ENCODE peak calls at places on chromosomes 6 and 20, in seven cellular contexts. F, Q, W, C, T, D and Y are unnamed samples.

GRCh38 chr6:31197559-31198305 is 27.2 kb upstream of the POU5F1 start:
- DNase-seq in F (peak; percentile 89), Q (peak; percentile 89), W (peak; percentile 84), C (peak; percentile 81), T (peak; percentile 91), D (peak; percentile 65), Y (peak; percentile 95)

GRCh38 chr6:5744497-5744896 is 262.2 kb downstream of the NRN1 start:
- DNase-seq in F (no peak), Q (no peak), W (no peak), C (no peak), T (no peak), D (no peak), Y (no peak)

GRCh38 chr6:13697857-13698256 is 13.8 kb downstream of the RANBP9 start:
- DNase-seq in F (no peak), Q (no peak), W (no peak), C (no peak), T (no peak), D (no peak), Y (no peak)

GRCh38 chr6:2471474-2471873 is 226.1 kb upstream of the GMDS start:
- DNase-seq in F (no peak), Q (no peak), W (no peak), C (no peak), T (no peak), D (no peak), Y (no peak)

GRCh38 chr6:15464211-15464725 is 198.6 kb downstream of the DTNBP1 start:
- DNase-seq in F (peak; percentile 66), Q (no peak), W (peak; percentile 46), C (no peak), T (no peak), D (peak; percentile 40), Y (peak; percentile 49)

GRCh38 chr6:168113226-168113625 is 34.2 kb upstream of the FRMD1 start:
- DNase-seq in F (peak; percentile 14), Q (peak; percentile 6), W (no peak), C (no peak), T (no peak), D (no peak), Y (no peak)

GRCh38 chr6:71287038-71287437 is 1.6 kb upstream of the OGFRL1 start:
- DNase-seq in F (no peak), Q (no peak), W (no peak), C (no peak), T (no peak), D (no peak), Y (no peak)

GRCh38 chr20:6519556-6519955 is 247.9 kb upstream of the BMP2 start:
- DNase-seq in F (no peak), Q (no peak), W (no peak), C (peak; percentile 92), T (no peak), D (no peak), Y (no peak)

GRCh38 chr6:151763303-151763702 is 44.2 kb upstream of the ESR1 start:
- DNase-seq in F (no peak), Q (no peak), W (peak; percentile 47), C (peak; percentile 12), T (no peak), D (no peak), Y (no peak)

GRCh38 chr6:157075549-157076426 is 247.5 kb downstream of the TMEM242 start:
- DNase-seq in F (no peak), Q (no peak), W (no peak), C (peak; percentile 29), T (no peak), D (no peak), Y (no peak)

GRCh38 chr6:15825332-15825930 is 162.6 kb upstream of the DTNBP1 start:
- DNase-seq in F (no peak), Q (no peak), W (no peak), C (no peak), T (no peak), D (no peak), Y (no peak)

GRCh38 chr6:132598473-132598872 is 8.9 kb upstream of the TAAR5 start:
- DNase-seq in F (no peak), Q (no peak), W (peak; percentile 10), C (no peak), T (no peak), D (peak; percentile 7), Y (peak; percentile 30)

GRCh38 chr6:136067731-136068341 is 182.3 kb downstream of the MTFR2 start:
- DNase-seq in F (no peak), Q (no peak), W (peak; percentile 59), C (peak; percentile 55), T (no peak), D (peak; percentile 9), Y (peak; percentile 61)

GRCh38 chr6:135722679-135723078 is 128.8 kb upstream of the PDE7B start:
- DNase-seq in F (no peak), Q (no peak), W (peak; percentile 16), C (peak; percentile 88), T (no peak), D (no peak), Y (peak; percentile 47)

GRCh38 chr6:8536122-8536521 is 100.8 kb upstream of the SLC35B3 start:
- DNase-seq in F (no peak), Q (no peak), W (no peak), C (no peak), T (no peak), D (no peak), Y (no peak)

GRCh38 chr6:41476407-41476806 is 69.8 kb upstream of the FOXP4 start:
- DNase-seq in F (no peak), Q (no peak), W (no peak), C (no peak), T (no peak), D (no peak), Y (no peak)

GRCh38 chr20:62652051-62652893 is 10.0 kb downstream of the SLCO4A1 start:
- DNase-seq in F (peak; percentile 86), Q (peak; percentile 95), W (peak; percentile 66), C (peak; percentile 90), T (peak; percentile 92), D (peak; percentile 42), Y (peak; percentile 91)

GRCh38 chr6:104682722-104683643 is 176.7 kb downstream of the HACE1 start:
- DNase-seq in F (peak; percentile 65), Q (no peak), W (peak; percentile 82), C (peak; percentile 69), T (peak; percentile 38), D (peak; percentile 74), Y (peak; percentile 57)

GRCh38 chr6:24932832-24933231 is 2.9 kb downstream of the RIPOR2 start:
- DNase-seq in F (no peak), Q (no peak), W (no peak), C (no peak), T (no peak), D (no peak), Y (no peak)

GRCh38 chr6:11224252-11224965 is 8.1 kb downstream of the NEDD9 start:
- DNase-seq in F (no peak), Q (no peak), W (no peak), C (peak; percentile 59), T (no peak), D (no peak), Y (no peak)

GRCh38 chr20:54208492-54209044 is 681 bp downstream of the PFDN4 start:
- DNase-seq in F (no peak), Q (no peak), W (peak; percentile 12), C (peak; percentile 58), T (no peak), D (no peak), Y (no peak)

GRCh38 chr20:57425150-57426013 is 34.2 kb downstream of the RBM38 start:
- DNase-seq in F (no peak), Q (no peak), W (no peak), C (no peak), T (no peak), D (no peak), Y (no peak)

GRCh38 chr6:159404296-159404695 is 235.1 kb downstream of the FNDC1 start:
- DNase-seq in F (no peak), Q (no peak), W (no peak), C (no peak), T (no peak), D (no peak), Y (no peak)
- TF ChIP-seq CTCF in F (no peak), Q (no peak), W (no peak), C (no peak), T (no peak), D (no peak), Y (no peak)

GRCh38 chr20:35617397-35618031 is 1.9 kb downstream of the SPAG4 start:
- DNase-seq in F (peak; percentile 75), Q (peak; percentile 87), W (peak; percentile 47), C (peak; percentile 59), T (peak; percentile 58), D (peak; percentile 48), Y (peak; percentile 83)
- TF ChIP-seq CTCF in F (no peak), Q (peak; percentile 48), W (peak; percentile 37), C (peak; percentile 46), T (peak; percentile 50), D (no peak), Y (peak; percentile 74)

GRCh38 chr6:153816306-153816845 is 222.7 kb upstream of the OPRM1 start:
- DNase-seq in F (no peak), Q (no peak), W (no peak), C (no peak), T (no peak), D (no peak), Y (no peak)

DNA sequence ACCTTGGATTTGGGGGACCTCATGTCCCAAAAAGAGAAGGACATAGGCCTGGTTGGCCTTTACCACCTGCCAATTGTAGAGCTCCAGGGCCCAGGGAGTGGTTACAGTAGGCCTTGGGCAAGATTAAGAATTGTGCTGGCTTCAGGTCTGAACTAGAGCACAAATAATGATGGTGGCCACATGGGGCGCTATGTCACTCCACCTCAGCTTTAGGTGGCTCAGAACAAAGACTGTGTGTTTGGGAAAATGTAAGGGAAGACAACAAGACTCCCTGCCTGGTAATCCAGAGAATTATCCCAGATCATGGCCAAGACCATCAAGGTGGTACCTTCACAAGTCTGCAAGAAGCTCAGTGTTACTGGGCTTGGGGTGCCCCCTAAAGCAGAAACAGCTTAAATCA is 224.9 kb upstream of the OPRM1 start:
- DNase-seq in F (no peak), Q (no peak), W (peak; percentile 16), C (no peak), T (no peak), D (no peak), Y (no peak)
- TF ChIP-seq CTCF in F (no peak), Q (no peak), W (peak; percentile 43), C (no peak), T (no peak), D (peak; percentile 27), Y (no peak)

GRCh38 chr6:39803872-39804271 is 11.7 kb downstream of the DAAM2 start:
- DNase-seq in F (no peak), Q (no peak), W (no peak), C (no peak), T (no peak), D (no peak), Y (no peak)

GRCh38 chr6:39800388-39801032 is 8.3 kb downstream of the DAAM2 start:
- DNase-seq in F (no peak), Q (no peak), W (no peak), C (no peak), T (no peak), D (no peak), Y (no peak)

GRCh38 chr6:39806277-39806676 is 14.1 kb downstream of the DAAM2 start:
- DNase-seq in F (no peak), Q (no peak), W (no peak), C (peak; percentile 13), T (no peak), D (no peak), Y (no peak)

GRCh38 chr6:39801456-39802251 is 9.5 kb downstream of the DAAM2 start:
- DNase-seq in F (no peak), Q (no peak), W (peak; percentile 16), C (peak; percentile 21), T (no peak), D (no peak), Y (no peak)

DNA sequence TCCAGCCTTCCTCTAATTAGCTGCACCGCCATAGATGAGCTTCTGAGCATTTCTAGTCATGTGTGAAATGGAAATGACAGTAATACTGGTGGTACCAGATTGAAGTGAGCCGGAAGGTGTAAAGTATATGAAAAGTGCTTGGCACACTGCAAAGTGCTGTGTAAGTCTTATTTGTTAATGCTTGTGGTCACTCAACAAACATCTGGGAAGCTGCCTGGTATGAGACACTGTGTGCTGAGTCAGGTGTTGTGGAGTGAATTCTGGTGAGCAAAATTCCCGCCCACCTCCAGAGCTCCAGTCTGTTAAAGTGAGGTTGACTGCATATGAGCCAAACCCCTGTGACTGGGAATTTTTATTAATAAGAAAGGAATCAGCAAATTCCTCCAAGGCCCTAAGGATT is 12.5 kb downstream of the DAAM2 start:
- DNase-seq in F (no peak), Q (no peak), W (no peak), C (peak; percentile 58), T (no peak), D (no peak), Y (no peak)
- TF ChIP-seq CTCF in F (no peak), Q (no peak), W (no peak), C (no peak), T (no peak), D (no peak), Y (no peak)